ENCODE peak calls at places on chromosome 17, in six cellular contexts. M, A, Z, F, H and O are unnamed samples.

GRCh38 chr17:68161644-68162428 is 86.0 kb upstream of the AMZ2 start:
- DNase-seq in M (no peak), A (no peak), Z (no peak), F (peak), H (no peak), O (no peak)

GRCh38 chr17:17285951-17286350 is 4.9 kb upstream of the COPS3 start:
- DNase-seq in M (no peak), A (no peak), Z (no peak), F (no peak), H (no peak), O (no peak)

GRCh38 chr17:39235555-39236221 is 9.9 kb upstream of the STAC2 start:
- DNase-seq in M (no peak), A (peak), Z (no peak), F (no peak), H (peak), O (no peak)

GRCh38 chr17:35477248-35477647 is 28.7 kb upstream of the SLFN13 start:
- DNase-seq in M (no peak), A (no peak), Z (no peak), F (no peak), H (no peak), O (no peak)

GRCh38 chr17:8001976-8002645 is at the start of gene GUCY2D:
- DNase-seq in M (no peak), A (no peak), Z (no peak), F (no peak), H (no peak), O (peak)

GRCh38 chr17:41496803-41497484 is 7.2 kb upstream of the KRT36 start:
- DNase-seq in M (peak), A (peak), Z (peak), F (peak), H (peak), O (peak)

GRCh38 chr17:7445011-7445927 is at the start of gene CHRNB1:
- DNase-seq in M (no peak), A (peak), Z (peak), F (peak), H (peak), O (no peak)

GRCh38 chr17:57875109-57876022 is 25.5 kb upstream of the MRPS23 start:
- DNase-seq in M (no peak), A (peak), Z (peak), F (peak), H (peak), O (peak)

GRCh38 chr17:64739316-64740058 is 77.4 kb upstream of the SMURF2 start:
- DNase-seq in M (no peak), A (peak), Z (no peak), F (no peak), H (peak), O (no peak)

GRCh38 chr17:9768381-9768934 is 22.9 kb downstream of the DHRS7C start:
- DNase-seq in M (no peak), A (peak), Z (no peak), F (no peak), H (peak), O (no peak)

GRCh38 chr17:78645421-78646295 is 68.5 kb upstream of the DNAH17 start:
- DNase-seq in M (no peak), A (peak), Z (no peak), F (peak), H (no peak), O (peak)

GRCh38 chr17:37674511-37674910 is 31.3 kb upstream of the DDX52 start:
- DNase-seq in M (no peak), A (no peak), Z (no peak), F (no peak), H (no peak), O (no peak)

GRCh38 chr17:58334661-58335060 is 6.1 kb upstream of the TSPOAP1 start:
- DNase-seq in M (no peak), A (no peak), Z (no peak), F (no peak), H (no peak), O (no peak)

GRCh38 chr17:58575511-58575910 is 61.1 kb upstream of the MTMR4 start:
- DNase-seq in M (no peak), A (peak), Z (no peak), F (no peak), H (peak), O (no peak)

GRCh38 chr17:66834426-66834918 is 445 bp upstream of the CACNG5 start:
- DNase-seq in M (no peak), A (no peak), Z (no peak), F (no peak), H (no peak), O (no peak)

GRCh38 chr17:78798695-78799559 is 16.9 kb upstream of the CYTH1 start:
- DNase-seq in M (no peak), A (peak), Z (no peak), F (no peak), H (peak), O (no peak)

GRCh38 chr17:10316986-10317834 is 55.6 kb downstream of the MYH13 start:
- DNase-seq in M (peak), A (peak), Z (peak), F (peak), H (no peak), O (no peak)

GRCh38 chr17:8954339-8954738 is 11.2 kb downstream of the PIK3R5 start:
- DNase-seq in M (peak), A (no peak), Z (no peak), F (peak), H (no peak), O (no peak)

GRCh38 chr17:59441459-59442096 is 110.1 kb downstream of the YPEL2 start:
- DNase-seq in M (no peak), A (no peak), Z (no peak), F (no peak), H (no peak), O (no peak)

GRCh38 chr17:66405836-66406679 is 103.6 kb downstream of the PRKCA start:
- DNase-seq in M (no peak), A (no peak), Z (no peak), F (no peak), H (no peak), O (no peak)

GRCh38 chr17:20196314-20196713 is 187.2 kb downstream of the SPECC1 start:
- DNase-seq in M (no peak), A (no peak), Z (no peak), F (no peak), H (peak), O (no peak)

GRCh38 chr17:13650096-13650675 is 48.5 kb upstream of the HS3ST3A1 start:
- DNase-seq in M (no peak), A (no peak), Z (no peak), F (no peak), H (no peak), O (no peak)

GRCh38 chr17:57984936-57985674 is 2.9 kb downstream of the VEZF1 start:
- DNase-seq in M (no peak), A (no peak), Z (no peak), F (no peak), H (no peak), O (no peak)

GRCh38 chr17:56675876-56676660 is 82.6 kb downstream of the NOG start:
- DNase-seq in M (no peak), A (no peak), Z (no peak), F (no peak), H (no peak), O (no peak)

GRCh38 chr17:79002291-79002690 is 7.3 kb downstream of the CANT1 start:
- DNase-seq in M (no peak), A (no peak), Z (no peak), F (no peak), H (no peak), O (peak)

GRCh38 chr17:1931759-1932579 is 93.2 kb downstream of the RTN4RL1 start:
- DNase-seq in M (no peak), A (peak), Z (peak), F (peak), H (peak), O (peak)

GRCh38 chr17:28204751-28205150 is 114.2 kb upstream of the TMEM97 start:
- DNase-seq in M (no peak), A (peak), Z (no peak), F (no peak), H (peak), O (no peak)

GRCh38 chr17:9645858-9646555 is 690 bp downstream of the USP43 start:
- DNase-seq in M (no peak), A (peak), Z (peak), F (no peak), H (peak), O (peak)

GRCh38 chr17:43368740-43369506 is 29.9 kb upstream of the ARL4D start:
- DNase-seq in M (peak), A (peak), Z (peak), F (peak), H (peak), O (peak)
- TF ChIP-seq CTCF in M (no peak), A (no peak), Z (no peak), F (peak), H (no peak), O (no peak)

GRCh38 chr17:75182319-75182568 is 515 bp downstream of the SUMO2 start:
- DNase-seq in M (no peak), A (no peak), Z (no peak), F (no peak), H (no peak), O (no peak)
- TF ChIP-seq CTCF in M (peak), A (no peak), Z (no peak), F (no peak), H (no peak), O (no peak)

DNA sequence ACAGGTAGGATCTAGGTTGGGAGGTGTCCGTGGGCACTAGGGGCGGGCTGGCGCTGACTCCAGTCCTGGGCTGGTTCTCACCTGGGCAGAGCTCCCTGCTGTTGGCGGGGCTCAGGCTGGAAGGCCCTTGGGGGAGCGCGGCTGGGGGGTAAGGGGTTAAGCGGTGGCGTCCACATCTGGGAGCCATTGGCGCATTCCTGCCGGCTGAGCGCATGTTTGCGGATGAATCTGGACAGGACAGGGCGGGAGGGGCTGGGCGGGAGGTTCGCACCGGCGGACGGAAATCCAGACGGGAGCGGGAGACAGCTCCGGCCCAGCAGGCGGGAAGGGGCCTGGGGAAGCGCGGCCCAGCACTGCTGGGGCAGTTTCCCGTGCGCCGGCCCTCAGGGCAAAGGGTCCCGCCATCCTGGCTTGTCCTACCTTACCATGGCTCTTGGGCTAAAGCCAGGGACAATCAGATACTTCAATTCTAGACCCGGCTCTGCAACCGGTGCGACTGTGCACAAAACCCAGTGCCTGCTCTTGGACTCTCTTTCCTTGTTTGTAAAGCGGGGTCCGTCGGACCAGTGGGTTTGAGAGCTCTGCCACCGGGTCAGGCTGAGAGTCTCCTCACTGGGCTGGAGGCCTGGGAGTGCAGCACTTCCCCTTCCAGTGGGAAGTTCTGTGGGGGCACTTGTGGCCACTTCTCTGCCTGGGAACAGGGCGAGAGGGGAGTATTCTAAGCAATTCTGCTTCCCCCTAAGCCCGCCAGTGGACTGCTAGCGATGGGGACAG is 7.8 kb downstream of the RARA start:
- DNase-seq in M (no peak), A (peak), Z (peak), F (peak), H (peak), O (peak)
- TF ChIP-seq CTCF in M (no peak), A (no peak), Z (no peak), F (no peak), H (peak), O (no peak)

GRCh38 chr17:3722716-3723115 is 987 bp upstream of the HASPIN start:
- DNase-seq in M (no peak), A (peak), Z (no peak), F (no peak), H (no peak), O (no peak)
- TF ChIP-seq CTCF in M (no peak), A (no peak), Z (no peak), F (no peak), H (no peak), O (no peak)